ENCODE peak calls at places on chromosome 12, in six cellular contexts. F, D, S, A, M and E are unnamed samples.

GRCh38 chr12:4962539-4963486 is 53.1 kb downstream of the KCNA1 start:
- DNase-seq in A (no peak), S (no peak), F (no peak), M (no peak), D (no peak), E (no peak)

GRCh38 chr12:118330421-118331018 is 42.2 kb downstream of the TAOK3 start:
- DNase-seq in M (peak), D (no peak), A (no peak), S (no peak), F (peak), E (no peak)

GRCh38 chr12:58365087-58365390 is 423.7 kb downstream of the ATP23 start:
- DNase-seq in A (no peak), D (no peak), S (no peak), M (no peak), F (no peak), E (no peak)

GRCh38 chr12:3834774-3835173 is 38.4 kb downstream of the PARP11 start:
- DNase-seq in A (no peak), F (no peak), D (no peak), M (no peak), S (peak), E (no peak)

GRCh38 chr12:65666876-65667275 is 157.4 kb upstream of the HMGA2 start:
- DNase-seq in F (peak), S (no peak), A (no peak), D (no peak), M (no peak), E (no peak)

GRCh38 chr12:70798016-70798768 is 122.3 kb downstream of the PTPRR start:
- DNase-seq in A (no peak), S (no peak), M (no peak), F (no peak), D (no peak), E (no peak)

GRCh38 chr12:26172013-26172412 is 23.4 kb upstream of the SSPN start:
- DNase-seq in M (no peak), A (no peak), F (no peak), D (no peak), S (no peak), E (no peak)

GRCh38 chr12:65170245-65170881 is 980 bp downstream of the LEMD3 start:
- DNase-seq in A (no peak), M (peak), F (peak), D (peak), S (peak), E (peak)

GRCh38 chr12:121829250-121829918 is 25.6 kb downstream of the SETD1B start:
- DNase-seq in M (no peak), D (no peak), F (no peak), S (no peak), A (no peak), E (no peak)

GRCh38 chr12:46217686-46218508 is 50.9 kb downstream of the SLC38A1 start:
- DNase-seq in F (no peak), A (peak), M (no peak), D (no peak), S (no peak), E (no peak)

GRCh38 chr12:48286665-48287064 is 64.1 kb downstream of the ZNF641 start:
- DNase-seq in M (no peak), D (no peak), S (peak), A (no peak), F (no peak), E (no peak)
- TF ChIP-seq CTCF in M (peak), D (no peak), S (peak), A (peak), F (peak), E (peak)

DNA sequence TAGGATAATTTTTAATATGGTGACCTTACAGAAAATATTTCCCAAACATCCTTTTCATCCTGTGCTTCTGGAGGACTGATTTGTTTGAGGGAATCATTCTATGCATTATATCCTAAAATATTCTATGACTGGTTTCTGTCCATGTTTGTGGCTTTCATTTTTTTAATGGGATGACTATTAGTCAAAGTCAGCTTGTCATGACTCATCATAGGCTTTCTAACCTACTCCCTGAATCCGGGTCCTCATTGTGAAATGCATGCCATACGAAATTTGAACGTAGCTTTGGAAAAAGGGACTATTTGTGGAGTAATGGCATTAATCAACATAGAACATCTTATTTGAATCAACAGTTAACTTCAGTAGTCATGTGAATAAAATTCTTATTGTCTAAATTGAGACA is 10.6 kb upstream of the TCTN2 start:
- DNase-seq in A (no peak), S (no peak), M (no peak), F (no peak), D (no peak), E (no peak)
- TF ChIP-seq JUND in A (no peak), S (no peak), M (peak), F (peak), D (no peak), E (no peak)

DNA sequence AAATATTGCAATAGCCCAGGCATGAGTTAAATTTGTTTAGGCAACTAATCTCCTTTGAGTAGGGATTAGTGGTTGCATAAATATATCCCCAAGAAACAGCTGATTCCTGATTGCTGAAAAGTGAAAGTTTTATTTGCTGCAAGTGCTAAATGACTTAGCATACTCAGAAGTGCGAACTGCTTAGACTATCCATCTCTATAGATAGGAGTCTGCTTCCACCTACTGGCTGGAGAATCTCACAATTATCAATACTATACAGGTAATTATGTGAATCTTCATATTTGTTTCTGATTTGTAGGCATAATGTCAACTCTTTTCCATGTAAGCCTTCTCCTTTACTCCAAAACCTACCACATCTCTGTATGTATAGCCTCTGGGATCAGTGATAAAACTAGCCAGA is 11.9 kb upstream of the SLCO1B3 start:
- DNase-seq in M (peak), F (no peak), A (no peak), D (no peak), S (peak), E (peak)
- TF ChIP-seq CTCF in M (peak), F (no peak), A (peak), D (no peak), S (peak), E (peak)

GRCh38 chr12:76018111-76018510 is 13.5 kb downstream of the PHLDA1 start:
- DNase-seq in F (no peak), S (peak), D (no peak), A (no peak), M (no peak), E (no peak)

GRCh38 chr12:76020281-76020680 is 11.3 kb downstream of the PHLDA1 start:
- DNase-seq in M (no peak), F (no peak), A (peak), D (no peak), S (no peak), E (peak)

GRCh38 chr12:76018672-76019071 is 12.9 kb downstream of the PHLDA1 start:
- DNase-seq in F (no peak), D (no peak), M (no peak), S (no peak), A (no peak), E (no peak)

GRCh38 chr12:76023069-76023690 is 8.4 kb downstream of the PHLDA1 start:
- DNase-seq in F (no peak), M (no peak), A (no peak), D (no peak), S (no peak), E (no peak)

DNA sequence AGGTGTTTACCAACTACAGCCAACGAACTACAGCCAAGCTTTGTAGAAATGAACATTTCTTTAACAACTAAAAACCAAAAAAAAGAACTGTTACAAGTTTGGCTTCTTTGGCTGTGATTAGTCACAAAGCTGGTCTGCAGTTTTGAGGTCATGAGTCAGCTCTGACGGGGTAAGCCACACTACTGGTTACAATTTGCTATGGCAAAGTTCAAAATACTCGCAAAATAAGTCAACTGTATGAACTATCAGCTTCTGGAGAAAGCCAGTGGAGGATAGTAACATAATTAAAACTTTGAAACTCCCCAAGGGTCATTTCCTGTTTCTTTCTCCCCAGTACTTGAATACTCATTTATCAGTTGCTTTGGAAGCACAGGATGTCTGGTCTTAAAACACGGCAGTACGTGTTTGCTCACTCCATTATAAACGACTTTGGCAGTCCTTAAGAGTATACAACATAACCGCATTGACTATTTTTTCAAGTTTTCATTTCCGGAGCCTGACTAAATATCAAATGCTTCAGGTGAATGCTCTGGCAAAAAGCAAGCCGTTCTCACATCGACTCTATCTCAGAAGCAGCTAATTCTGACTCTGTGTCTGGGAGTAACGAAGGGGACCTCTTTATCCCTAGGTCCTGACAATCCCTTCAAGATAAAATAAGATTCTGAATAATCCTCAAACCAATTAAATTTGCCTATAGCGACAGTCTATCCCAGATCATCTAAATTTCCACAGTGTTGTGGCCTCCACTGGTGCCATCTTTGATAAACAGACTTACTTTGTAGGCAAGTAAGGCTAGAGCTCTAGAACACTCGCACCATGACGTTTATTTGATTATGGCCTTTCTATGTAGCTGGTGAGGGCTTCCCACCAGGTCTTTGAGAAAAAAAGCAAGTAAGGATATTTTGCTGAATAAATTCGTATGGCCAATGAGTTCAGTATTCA is 10.6 kb downstream of the PHLDA1 start:
- DNase-seq in M (no peak), A (peak), D (no peak), F (no peak), S (no peak), E (peak)
- TF ChIP-seq JUND in M (peak), A (no peak), D (no peak), F (peak), S (no peak), E (peak)

GRCh38 chr12:80565276-80565675 is 121.2 kb downstream of the PTPRQ start:
- DNase-seq in S (no peak), F (no peak), D (no peak), A (no peak), M (no peak), E (no peak)
- TF ChIP-seq CTCF in S (no peak), F (no peak), D (no peak), A (no peak), M (no peak), E (no peak)

GRCh38 chr12:1277905-1278304 is 286.9 kb downstream of the ERC1 start:
- DNase-seq in A (no peak), S (peak), F (no peak), M (no peak), D (no peak), E (no peak)
- TF ChIP-seq JUND in A (no peak), S (no peak), F (no peak), M (no peak), D (no peak), E (no peak)

DNA sequence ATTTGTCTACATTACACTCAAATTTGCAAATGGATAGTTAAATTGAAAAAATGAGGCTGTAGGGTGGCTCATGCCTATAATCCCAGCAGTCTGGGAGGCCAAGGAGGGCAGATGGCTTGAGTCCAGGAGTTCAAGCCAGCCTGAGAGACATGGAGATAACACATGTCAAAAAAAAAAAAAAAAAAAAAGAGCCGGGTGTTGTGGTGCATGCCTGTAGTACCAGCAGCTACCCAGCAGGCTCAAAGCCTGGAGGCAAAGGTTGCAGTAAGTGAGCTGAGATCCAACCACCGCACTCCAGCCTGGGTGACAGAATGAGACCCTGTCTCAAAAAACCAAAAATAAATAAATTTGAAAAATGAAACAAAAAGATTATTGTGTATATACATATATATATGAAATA is 119.9 kb upstream of the MGAT4C start:
- DNase-seq in S (peak), D (no peak), M (peak), F (no peak), A (no peak), E (peak)
- TF ChIP-seq CTCF in S (no peak), D (peak), M (no peak), F (no peak), A (no peak), E (no peak)